ENCODE peak calls at places on chromosome 12, in four cellular contexts. One of them, this sample, is unnamed.

GRCh38 chr12:113261847-113262470 is 40.7 kb downstream of the TPCN1 start:
- DNase-seq in left colon: peak
- DNase-seq in effector CD4-positive, alpha-beta T cell: no peak
- DNase-seq in stimulated activated naive CD8-positive, alpha-beta T cell treated with anti-CD3 and anti-CD28 coated beads, Interleukin-15, amount 100 ng/mL, for 72 hours: peak
- DNase-seq in this sample: no peak

GRCh38 chr12:65004270-65004669 is 116.8 kb downstream of the WIF1 start:
- DNase-seq in effector CD4-positive, alpha-beta T cell: no peak
- DNase-seq in stimulated activated naive CD8-positive, alpha-beta T cell treated with anti-CD3 and anti-CD28 coated beads, Interleukin-15, amount 100 ng/mL, for 72 hours: no peak
- DNase-seq in left colon: no peak
- DNase-seq in this sample: no peak

GRCh38 chr12:128015276-128015675 is 251.7 kb upstream of the TMEM132C start:
- DNase-seq in stimulated activated naive CD8-positive, alpha-beta T cell treated with anti-CD3 and anti-CD28 coated beads, Interleukin-15, amount 100 ng/mL, for 72 hours: no peak
- DNase-seq in effector CD4-positive, alpha-beta T cell: no peak
- DNase-seq in left colon: peak
- DNase-seq in this sample: no peak

GRCh38 chr12:93783827-93784226 is 106.7 kb downstream of the CRADD start:
- DNase-seq in effector CD4-positive, alpha-beta T cell: peak
- DNase-seq in stimulated activated naive CD8-positive, alpha-beta T cell treated with anti-CD3 and anti-CD28 coated beads, Interleukin-15, amount 100 ng/mL, for 72 hours: peak
- DNase-seq in left colon: no peak
- DNase-seq in this sample: no peak

GRCh38 chr12:65878540-65878939 is 54.3 kb downstream of the HMGA2 start:
- DNase-seq in stimulated activated naive CD8-positive, alpha-beta T cell treated with anti-CD3 and anti-CD28 coated beads, Interleukin-15, amount 100 ng/mL, for 72 hours: no peak
- DNase-seq in left colon: no peak
- DNase-seq in effector CD4-positive, alpha-beta T cell: no peak
- DNase-seq in this sample: no peak

GRCh38 chr12:128848371-128848770 is 4.9 kb upstream of the GLT1D1 start:
- DNase-seq in left colon: no peak
- DNase-seq in effector CD4-positive, alpha-beta T cell: no peak
- DNase-seq in stimulated activated naive CD8-positive, alpha-beta T cell treated with anti-CD3 and anti-CD28 coated beads, Interleukin-15, amount 100 ng/mL, for 72 hours: no peak
- DNase-seq in this sample: no peak

GRCh38 chr12:14723763-14724162 is 27.4 kb upstream of the GUCY2C start:
- DNase-seq in effector CD4-positive, alpha-beta T cell: peak
- DNase-seq in left colon: peak
- DNase-seq in stimulated activated naive CD8-positive, alpha-beta T cell treated with anti-CD3 and anti-CD28 coated beads, Interleukin-15, amount 100 ng/mL, for 72 hours: peak
- DNase-seq in this sample: peak

GRCh38 chr12:1821805-1822204 is 1.4 kb downstream of the LRTM2 start:
- DNase-seq in stimulated activated naive CD8-positive, alpha-beta T cell treated with anti-CD3 and anti-CD28 coated beads, Interleukin-15, amount 100 ng/mL, for 72 hours: no peak
- DNase-seq in left colon: no peak
- DNase-seq in effector CD4-positive, alpha-beta T cell: no peak
- DNase-seq in this sample: no peak

GRCh38 chr12:46362895-46363581 is 9.5 kb downstream of the SLC38A2 start:
- DNase-seq in left colon: no peak
- DNase-seq in effector CD4-positive, alpha-beta T cell: no peak
- DNase-seq in stimulated activated naive CD8-positive, alpha-beta T cell treated with anti-CD3 and anti-CD28 coated beads, Interleukin-15, amount 100 ng/mL, for 72 hours: no peak
- DNase-seq in this sample: no peak

GRCh38 chr12:122523280-122523679 is 3.5 kb downstream of the RSRC2 start:
- DNase-seq in stimulated activated naive CD8-positive, alpha-beta T cell treated with anti-CD3 and anti-CD28 coated beads, Interleukin-15, amount 100 ng/mL, for 72 hours: no peak
- DNase-seq in left colon: no peak
- DNase-seq in effector CD4-positive, alpha-beta T cell: no peak
- DNase-seq in this sample: no peak

GRCh38 chr12:122227341-122227740 is 1.5 kb upstream of the DIABLO start:
- DNase-seq in effector CD4-positive, alpha-beta T cell: no peak
- DNase-seq in left colon: no peak
- DNase-seq in stimulated activated naive CD8-positive, alpha-beta T cell treated with anti-CD3 and anti-CD28 coated beads, Interleukin-15, amount 100 ng/mL, for 72 hours: peak
- DNase-seq in this sample: no peak

GRCh38 chr12:120851939-120852338 is 52.2 kb downstream of the SPPL3 start:
- DNase-seq in effector CD4-positive, alpha-beta T cell: no peak
- DNase-seq in left colon: no peak
- DNase-seq in stimulated activated naive CD8-positive, alpha-beta T cell treated with anti-CD3 and anti-CD28 coated beads, Interleukin-15, amount 100 ng/mL, for 72 hours: no peak
- DNase-seq in this sample: no peak

GRCh38 chr12:96054262-96054645 is 18.9 kb upstream of the LTA4H start:
- DNase-seq in left colon: no peak
- DNase-seq in stimulated activated naive CD8-positive, alpha-beta T cell treated with anti-CD3 and anti-CD28 coated beads, Interleukin-15, amount 100 ng/mL, for 72 hours: no peak
- DNase-seq in effector CD4-positive, alpha-beta T cell: no peak
- DNase-seq in this sample: no peak

GRCh38 chr12:108618079-108618952 is 15.4 kb downstream of the SELPLG start:
- DNase-seq in effector CD4-positive, alpha-beta T cell: peak
- DNase-seq in stimulated activated naive CD8-positive, alpha-beta T cell treated with anti-CD3 and anti-CD28 coated beads, Interleukin-15, amount 100 ng/mL, for 72 hours: peak
- DNase-seq in left colon: peak
- DNase-seq in this sample: peak

GRCh38 chr12:124420972-124421674 is 126.2 kb downstream of the RFLNA start:
- DNase-seq in stimulated activated naive CD8-positive, alpha-beta T cell treated with anti-CD3 and anti-CD28 coated beads, Interleukin-15, amount 100 ng/mL, for 72 hours: no peak
- DNase-seq in effector CD4-positive, alpha-beta T cell: no peak
- DNase-seq in left colon: no peak
- DNase-seq in this sample: no peak

GRCh38 chr12:58503731-58504520 is 416.4 kb downstream of the LRIG3 start:
- DNase-seq in stimulated activated naive CD8-positive, alpha-beta T cell treated with anti-CD3 and anti-CD28 coated beads, Interleukin-15, amount 100 ng/mL, for 72 hours: no peak
- DNase-seq in left colon: no peak
- DNase-seq in effector CD4-positive, alpha-beta T cell: no peak
- DNase-seq in this sample: no peak

GRCh38 chr12:70646850-70647249 is 9.6 kb upstream of the PTPRB start:
- DNase-seq in left colon: no peak
- DNase-seq in effector CD4-positive, alpha-beta T cell: no peak
- DNase-seq in stimulated activated naive CD8-positive, alpha-beta T cell treated with anti-CD3 and anti-CD28 coated beads, Interleukin-15, amount 100 ng/mL, for 72 hours: no peak
- DNase-seq in this sample: no peak

GRCh38 chr12:55717397-55718007 is 1.7 kb downstream of the BLOC1S1 start:
- DNase-seq in effector CD4-positive, alpha-beta T cell: no peak
- DNase-seq in stimulated activated naive CD8-positive, alpha-beta T cell treated with anti-CD3 and anti-CD28 coated beads, Interleukin-15, amount 100 ng/mL, for 72 hours: no peak
- DNase-seq in left colon: peak
- DNase-seq in this sample: no peak